ENCODE peak calls at places on chromosomes 12 and 14, in four cellular contexts. V is fibroblast of lung, E is GM12878, Y is suprapubic skin. L is an unnamed sample.

GRCh38 chr12:125983784-125984510 is 918.7 kb downstream of the AACS start:
- DNase-seq in V (peak; percentile 45), E (no peak), Y (no peak), L (no peak)

GRCh38 chr14:95316826-95317225 is 2.9 kb downstream of the CLMN start:
- DNase-seq in V (no peak), E (no peak), Y (no peak), L (no peak)

GRCh38 chr12:65501093-65501621 is 222.7 kb downstream of the MSRB3 start:
- DNase-seq in V (peak; percentile 55), E (no peak), Y (no peak), L (no peak)

GRCh38 chr12:102964872-102965271 is 7.4 kb downstream of the ASCL1 start:
- DNase-seq in V (no peak), E (no peak), Y (no peak), L (no peak)

GRCh38 chr14:44963775-44964380 is 1.9 kb downstream of the TOGARAM1 start:
- DNase-seq in V (peak; percentile 18), E (no peak), Y (no peak), L (no peak)

GRCh38 chr14:50946234-50946935 is 2.1 kb upstream of the PYGL start:
- DNase-seq in V (peak; percentile 17), E (no peak), Y (no peak), L (no peak)

GRCh38 chr12:119876761-119877638 is at the start of gene CIT:
- DNase-seq in V (peak; percentile 91), E (peak; percentile 81), Y (peak; percentile 91), L (peak; percentile 76)

GRCh38 chr12:70920251-70920851 is at the start of gene PTPRR:
- DNase-seq in V (no peak), E (no peak), Y (no peak), L (no peak)

GRCh38 chr12:55729592-55730446 is 1.0 kb upstream of the CD63 start:
- DNase-seq in V (peak; percentile 95), E (no peak), Y (peak; percentile 96), L (peak; percentile 26)

GRCh38 chr12:45637706-45638105 is 91.8 kb upstream of the ARID2 start:
- DNase-seq in V (peak; percentile 75), E (no peak), Y (no peak), L (no peak)

GRCh38 chr12:56358836-56359532 is 923 bp downstream of the STAT2 start:
- DNase-seq in V (peak; percentile 85), E (no peak), Y (no peak), L (no peak)

GRCh38 chr14:58362798-58363412 is 32.8 kb upstream of the TOMM20L start:
- DNase-seq in V (peak; percentile 14), E (no peak), Y (no peak), L (no peak)

GRCh38 chr14:32259368-32260013 is 56.4 kb upstream of the RNU6-8 start:
- DNase-seq in V (peak; percentile 82), E (peak; percentile 66), Y (no peak), L (no peak)

GRCh38 chr12:6942331-6942665 is 1.3 kb upstream of the RNU7-1 start:
- DNase-seq in V (peak; percentile 38), E (no peak), Y (no peak), L (no peak)

DNA sequence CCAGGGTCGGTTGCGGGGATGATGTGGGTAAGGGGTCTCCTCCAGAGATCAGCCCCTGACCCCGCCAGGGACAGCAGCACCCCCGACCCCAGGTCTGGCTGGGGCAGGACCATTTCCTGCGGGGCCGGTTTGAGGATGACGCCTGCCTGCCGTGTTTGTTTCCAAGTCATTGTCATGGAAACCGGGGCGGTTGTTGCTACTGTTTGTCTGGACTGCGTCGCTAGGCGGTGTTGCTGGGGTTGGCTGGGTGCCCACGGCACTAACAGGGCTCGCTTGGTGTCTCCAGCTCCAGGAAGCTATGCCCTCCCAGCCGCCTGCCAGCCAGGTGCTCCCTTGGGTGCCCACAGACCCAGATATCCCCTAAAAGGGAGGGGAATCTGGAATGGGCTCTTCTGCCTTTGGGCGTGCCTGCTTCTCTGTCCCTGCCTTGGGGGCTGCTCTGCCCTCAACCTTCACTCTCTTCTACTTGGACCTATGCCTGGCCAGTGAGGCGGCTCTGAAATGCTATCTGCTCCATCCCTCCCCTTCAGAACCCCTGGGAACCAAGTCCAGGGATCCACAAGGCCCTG is 4.7 kb upstream of the CRIP1 start:
- DNase-seq in V (peak; percentile 93), E (peak; percentile 62), Y (peak; percentile 99), L (peak; percentile 96)
- TF ChIP-seq CTCF in V (peak; percentile 24), E (peak; percentile 13), Y (no peak), L (no peak)

DNA sequence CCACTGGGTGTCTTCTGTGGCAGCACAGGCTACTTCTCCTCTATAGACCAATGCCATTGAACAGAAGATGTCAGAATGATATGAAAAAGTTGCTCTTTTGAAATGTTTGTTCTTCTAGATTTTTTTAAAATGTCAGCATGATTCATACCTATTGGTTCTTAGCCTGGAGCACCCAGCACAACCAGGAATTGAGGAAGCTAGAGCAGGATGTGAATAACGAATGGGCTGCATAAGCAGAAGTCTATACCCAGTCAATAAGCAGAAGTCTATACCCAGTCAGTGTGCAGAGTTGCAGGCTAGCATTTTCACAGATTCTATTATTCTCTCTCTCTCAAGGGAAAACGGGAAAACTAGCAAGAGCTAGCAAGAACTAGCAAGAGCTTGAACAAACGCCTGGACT is 112.9 kb downstream of the SYT1 start:
- DNase-seq in V (peak; percentile 12), E (no peak), Y (no peak), L (no peak)
- H3K4me1 ChIP-seq in V (no peaks in the 10 kb centered on the region), E (no peaks in the 10 kb centered on the region), Y (no peaks in the 10 kb centered on the region), L (no peaks in the 10 kb centered on the region)

GRCh38 chr12:52250048-52250990 is 17.3 kb downstream of the KRT7 start:
- DNase-seq in V (no peak), E (no peak), Y (no peak), L (no peak)
- H3K27ac ChIP-seq in V (no peak overlapping the region), E (no peak overlapping the region), Y (no peak overlapping the region), L (no peak overlapping the region)

DNA sequence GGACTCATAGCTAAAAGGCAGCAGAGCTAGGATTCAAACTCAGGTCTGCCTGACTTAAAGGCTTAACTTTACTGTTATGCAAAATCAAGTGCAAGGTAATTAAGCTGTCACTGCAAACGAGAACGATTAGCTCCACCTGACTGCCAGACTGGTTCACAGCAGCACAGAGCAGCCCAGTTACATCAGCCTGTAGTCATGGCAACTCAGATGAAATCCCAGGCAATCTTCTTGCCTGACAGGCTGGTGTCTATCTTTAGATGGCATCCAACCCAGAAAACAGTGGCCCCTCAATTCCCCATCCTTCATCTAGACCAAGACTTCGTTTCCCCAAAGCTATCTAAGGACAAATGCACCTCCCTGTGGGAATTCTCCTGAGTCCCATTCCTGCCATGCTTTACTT is 77.3 kb upstream of the ACTN1 start:
- DNase-seq in V (peak; percentile 60), E (no peak), Y (no peak), L (peak; percentile 16)
- TF ChIP-seq CTCF in V (no peak), E (no peak), Y (no peak), L (no peak)

GRCh38 chr14:91870001-91870400 is 2.7 kb upstream of the TC2N start:
- DNase-seq in V (no peak), E (no peak), Y (no peak), L (peak; percentile 70)
- H3K4me1 ChIP-seq in V (peaks cover 3% of the 10 kb centered on the region), E (peaks cover 40% of the 10 kb centered on the region), Y (peaks cover 26% of the 10 kb centered on the region), L (peaks cover 82% of the 10 kb centered on the region)

DNA sequence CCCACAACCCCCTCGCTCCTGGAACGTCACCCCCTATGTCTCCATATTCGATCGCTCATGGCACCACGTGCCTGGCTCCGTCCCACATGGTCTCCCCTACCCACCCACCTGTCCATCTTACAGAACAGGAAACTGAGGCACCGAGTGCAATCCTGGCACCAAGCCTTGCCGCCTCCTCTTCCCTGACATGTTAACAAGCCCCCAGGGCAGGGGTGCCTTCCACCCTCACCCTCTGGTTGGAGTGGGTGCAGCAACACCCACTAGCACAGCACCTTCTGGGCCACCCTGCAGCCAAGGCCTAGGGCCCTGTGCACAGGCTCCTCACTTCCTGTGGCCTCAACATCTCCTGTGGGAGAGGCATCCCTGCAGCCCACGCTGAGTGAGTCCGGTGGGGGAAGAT is 110.3 kb downstream of the RFLNA start:
- DNase-seq in V (no peak), E (no peak), Y (no peak), L (no peak)
- H3K27ac ChIP-seq in V (no peak overlapping the region), E (no peak overlapping the region), Y (no peak overlapping the region), L (no peak overlapping the region)

L was measured in CD8-positive, alpha-beta T cell.